ENCODE peak calls at places on chromosomes 16 and 17, in seven cellular contexts. One of them, this sample, is unnamed. For H3K27me3 and H3K4me1, the result is how much of the 10 kb centered on the place peaks cover.

GRCh38 chr16:71387045-71387871 is 28.7 kb downstream of the CALB2 start:
- DNase-seq in effector memory CD4-positive, alpha-beta T cell: no peak
- DNase-seq in sigmoid colon: no peak
- DNase-seq in CD4-positive, CD25-positive, alpha-beta regulatory T cell: no peak
- DNase-seq in suprapubic skin: no peak
- DNase-seq in HCT116: no peak
- DNase-seq in colonic mucosa: no peak
- DNase-seq in this sample: no peak

GRCh38 chr16:13186813-13187212 is 285.4 kb downstream of the SHISA9 start:
- DNase-seq in HCT116: no peak
- DNase-seq in CD4-positive, CD25-positive, alpha-beta regulatory T cell: no peak
- DNase-seq in colonic mucosa: no peak
- DNase-seq in suprapubic skin: no peak
- DNase-seq in effector memory CD4-positive, alpha-beta T cell: no peak
- DNase-seq in sigmoid colon: no peak
- DNase-seq in this sample: no peak

GRCh38 chr16:4266372-4266771 is 6.5 kb downstream of the TFAP4 start:
- DNase-seq in effector memory CD4-positive, alpha-beta T cell: no peak
- DNase-seq in colonic mucosa: no peak
- DNase-seq in suprapubic skin: no peak
- DNase-seq in CD4-positive, CD25-positive, alpha-beta regulatory T cell: no peak
- DNase-seq in sigmoid colon: no peak
- DNase-seq in HCT116: peak
- DNase-seq in this sample: no peak

GRCh38 chr16:86664518-86665318 is 86.4 kb downstream of the FOXL1 start:
- DNase-seq in HCT116: peak
- DNase-seq in suprapubic skin: peak
- DNase-seq in colonic mucosa: peak
- DNase-seq in sigmoid colon: no peak
- DNase-seq in effector memory CD4-positive, alpha-beta T cell: no peak
- DNase-seq in CD4-positive, CD25-positive, alpha-beta regulatory T cell: no peak
- DNase-seq in this sample: peak

GRCh38 chr16:68093816-68094613 is 8.8 kb downstream of the NFATC3 start:
- DNase-seq in HCT116: no peak
- DNase-seq in CD4-positive, CD25-positive, alpha-beta regulatory T cell: peak
- DNase-seq in suprapubic skin: no peak
- DNase-seq in effector memory CD4-positive, alpha-beta T cell: no peak
- DNase-seq in colonic mucosa: no peak
- DNase-seq in sigmoid colon: no peak
- DNase-seq in this sample: no peak

GRCh38 chr16:10681310-10682308 is 13.1 kb downstream of the TEKT5 start:
- DNase-seq in CD4-positive, CD25-positive, alpha-beta regulatory T cell: no peak
- DNase-seq in sigmoid colon: no peak
- DNase-seq in effector memory CD4-positive, alpha-beta T cell: no peak
- DNase-seq in HCT116: no peak
- DNase-seq in colonic mucosa: no peak
- DNase-seq in suprapubic skin: peak
- DNase-seq in this sample: no peak

GRCh38 chr17:64399071-64399766 is 8.6 kb upstream of the PECAM1 start:
- DNase-seq in HCT116: no peak
- DNase-seq in suprapubic skin: no peak
- DNase-seq in effector memory CD4-positive, alpha-beta T cell: no peak
- DNase-seq in sigmoid colon: peak
- DNase-seq in colonic mucosa: no peak
- DNase-seq in CD4-positive, CD25-positive, alpha-beta regulatory T cell: no peak
- DNase-seq in this sample: no peak

GRCh38 chr17:39939588-39940419 is 12.3 kb downstream of the LRRC3C start:
- DNase-seq in effector memory CD4-positive, alpha-beta T cell: peak
- DNase-seq in colonic mucosa: no peak
- DNase-seq in suprapubic skin: no peak
- DNase-seq in HCT116: no peak
- DNase-seq in CD4-positive, CD25-positive, alpha-beta regulatory T cell: peak
- DNase-seq in sigmoid colon: no peak
- DNase-seq in this sample: no peak

GRCh38 chr17:77475012-77475976 is 334.5 kb downstream of the SEC14L1 start:
- DNase-seq in CD4-positive, CD25-positive, alpha-beta regulatory T cell: peak
- DNase-seq in sigmoid colon: no peak
- DNase-seq in effector memory CD4-positive, alpha-beta T cell: peak
- DNase-seq in HCT116: no peak
- DNase-seq in colonic mucosa: no peak
- DNase-seq in suprapubic skin: no peak
- DNase-seq in this sample: no peak

GRCh38 chr17:29180788-29181160 is 576 bp upstream of the MYO18A start:
- DNase-seq in HCT116: no peak
- DNase-seq in colonic mucosa: no peak
- DNase-seq in effector memory CD4-positive, alpha-beta T cell: no peak
- DNase-seq in sigmoid colon: no peak
- DNase-seq in suprapubic skin: no peak
- DNase-seq in CD4-positive, CD25-positive, alpha-beta regulatory T cell: no peak
- DNase-seq in this sample: no peak

GRCh38 chr17:58403312-58403711 is 14.0 kb downstream of the RNF43 start:
- DNase-seq in suprapubic skin: no peak
- DNase-seq in CD4-positive, CD25-positive, alpha-beta regulatory T cell: no peak
- DNase-seq in colonic mucosa: no peak
- DNase-seq in sigmoid colon: no peak
- DNase-seq in effector memory CD4-positive, alpha-beta T cell: no peak
- DNase-seq in HCT116: no peak
- DNase-seq in this sample: no peak

GRCh38 chr17:58400826-58401225 is 16.5 kb downstream of the RNF43 start:
- DNase-seq in CD4-positive, CD25-positive, alpha-beta regulatory T cell: no peak
- DNase-seq in suprapubic skin: no peak
- DNase-seq in sigmoid colon: no peak
- DNase-seq in colonic mucosa: no peak
- DNase-seq in effector memory CD4-positive, alpha-beta T cell: no peak
- DNase-seq in HCT116: no peak
- DNase-seq in this sample: no peak

GRCh38 chr17:58402679-58403078 is 14.7 kb downstream of the RNF43 start:
- DNase-seq in colonic mucosa: no peak
- DNase-seq in CD4-positive, CD25-positive, alpha-beta regulatory T cell: no peak
- DNase-seq in suprapubic skin: no peak
- DNase-seq in effector memory CD4-positive, alpha-beta T cell: no peak
- DNase-seq in HCT116: peak
- DNase-seq in sigmoid colon: no peak
- DNase-seq in this sample: peak

GRCh38 chr17:58401287-58401686 is 16.0 kb downstream of the RNF43 start:
- DNase-seq in effector memory CD4-positive, alpha-beta T cell: no peak
- DNase-seq in CD4-positive, CD25-positive, alpha-beta regulatory T cell: no peak
- DNase-seq in sigmoid colon: no peak
- DNase-seq in colonic mucosa: peak
- DNase-seq in HCT116: no peak
- DNase-seq in suprapubic skin: no peak
- DNase-seq in this sample: no peak

GRCh38 chr17:58402047-58402446 is 15.3 kb downstream of the RNF43 start:
- DNase-seq in suprapubic skin: no peak
- DNase-seq in HCT116: peak
- DNase-seq in sigmoid colon: no peak
- DNase-seq in colonic mucosa: no peak
- DNase-seq in effector memory CD4-positive, alpha-beta T cell: no peak
- DNase-seq in CD4-positive, CD25-positive, alpha-beta regulatory T cell: no peak
- DNase-seq in this sample: no peak
- H3K27me3 ChIP-seq in suprapubic skin: under half
- H3K27me3 ChIP-seq in HCT116: under half
- H3K27me3 ChIP-seq in sigmoid colon: under half
- H3K27me3 ChIP-seq in colonic mucosa: under half
- H3K27me3 ChIP-seq in effector memory CD4-positive, alpha-beta T cell: under half
- H3K27me3 ChIP-seq in CD4-positive, CD25-positive, alpha-beta regulatory T cell: under half
- H3K27me3 ChIP-seq in this sample: under half

GRCh38 chr16:305916-306315 is 23.0 kb downstream of the PDIA2 start:
- DNase-seq in colonic mucosa: no peak
- DNase-seq in sigmoid colon: no peak
- DNase-seq in CD4-positive, CD25-positive, alpha-beta regulatory T cell: no peak
- DNase-seq in suprapubic skin: no peak
- DNase-seq in effector memory CD4-positive, alpha-beta T cell: no peak
- DNase-seq in HCT116: no peak
- DNase-seq in this sample: no peak

GRCh38 chr16:306911-307370 is 24.0 kb downstream of the PDIA2 start:
- DNase-seq in effector memory CD4-positive, alpha-beta T cell: no peak
- DNase-seq in suprapubic skin: no peak
- DNase-seq in HCT116: no peak
- DNase-seq in colonic mucosa: no peak
- DNase-seq in CD4-positive, CD25-positive, alpha-beta regulatory T cell: no peak
- DNase-seq in sigmoid colon: no peak
- DNase-seq in this sample: no peak

GRCh38 chr16:301235-301634 is 18.3 kb downstream of the PDIA2 start:
- DNase-seq in sigmoid colon: no peak
- DNase-seq in colonic mucosa: no peak
- DNase-seq in suprapubic skin: no peak
- DNase-seq in CD4-positive, CD25-positive, alpha-beta regulatory T cell: no peak
- DNase-seq in HCT116: no peak
- DNase-seq in effector memory CD4-positive, alpha-beta T cell: no peak
- DNase-seq in this sample: no peak

GRCh38 chr16:301950-302349 is 19.0 kb downstream of the PDIA2 start:
- DNase-seq in sigmoid colon: no peak
- DNase-seq in suprapubic skin: no peak
- DNase-seq in HCT116: no peak
- DNase-seq in effector memory CD4-positive, alpha-beta T cell: no peak
- DNase-seq in colonic mucosa: no peak
- DNase-seq in CD4-positive, CD25-positive, alpha-beta regulatory T cell: no peak
- DNase-seq in this sample: peak

GRCh38 chr16:303760-304505 is 21.0 kb downstream of the PDIA2 start:
- DNase-seq in suprapubic skin: no peak
- DNase-seq in effector memory CD4-positive, alpha-beta T cell: no peak
- DNase-seq in HCT116: no peak
- DNase-seq in sigmoid colon: no peak
- DNase-seq in colonic mucosa: no peak
- DNase-seq in CD4-positive, CD25-positive, alpha-beta regulatory T cell: no peak
- DNase-seq in this sample: no peak
- H3K4me1 ChIP-seq in suprapubic skin: under half
- H3K4me1 ChIP-seq in effector memory CD4-positive, alpha-beta T cell: under half
- H3K4me1 ChIP-seq in HCT116: under half
- H3K4me1 ChIP-seq in sigmoid colon: under half
- H3K4me1 ChIP-seq in colonic mucosa: under half
- H3K4me1 ChIP-seq in CD4-positive, CD25-positive, alpha-beta regulatory T cell: under half
- H3K4me1 ChIP-seq in this sample: under half

GRCh38 chr16:25874196-25874595 is 182.4 kb downstream of the HS3ST4 start:
- DNase-seq in sigmoid colon: no peak
- DNase-seq in CD4-positive, CD25-positive, alpha-beta regulatory T cell: no peak
- DNase-seq in colonic mucosa: no peak
- DNase-seq in suprapubic skin: no peak
- DNase-seq in HCT116: no peak
- DNase-seq in effector memory CD4-positive, alpha-beta T cell: no peak
- DNase-seq in this sample: no peak
- H3K27me3 ChIP-seq in sigmoid colon: under half
- H3K27me3 ChIP-seq in CD4-positive, CD25-positive, alpha-beta regulatory T cell: under half
- H3K27me3 ChIP-seq in colonic mucosa: under half
- H3K27me3 ChIP-seq in suprapubic skin: under half
- H3K27me3 ChIP-seq in HCT116: under half
- H3K27me3 ChIP-seq in effector memory CD4-positive, alpha-beta T cell: under half
- H3K27me3 ChIP-seq in this sample: under half

DNA sequence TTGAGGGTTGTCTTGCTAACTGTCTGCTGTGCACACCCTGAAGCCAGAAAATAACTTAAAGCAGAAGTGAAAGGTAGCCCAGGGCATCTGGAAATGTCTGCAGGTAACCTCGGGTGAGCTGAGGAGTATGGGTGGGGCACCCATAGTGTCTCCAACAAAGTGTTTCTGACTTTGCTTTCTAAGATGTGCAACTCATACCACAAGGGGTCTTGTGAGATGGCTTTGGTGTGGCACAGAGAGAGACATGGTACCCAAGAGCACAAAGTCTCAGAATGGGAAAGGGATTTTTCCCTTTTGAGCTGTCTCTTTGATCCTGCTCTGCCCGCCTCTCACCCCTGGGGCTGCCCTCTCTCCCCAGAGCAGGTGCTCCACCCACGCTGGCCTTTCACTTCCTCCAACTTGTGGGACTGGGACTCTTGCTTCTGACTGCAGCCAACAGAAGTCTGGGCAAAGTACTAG is 6.9 kb downstream of the CHD9 start:
- DNase-seq in effector memory CD4-positive, alpha-beta T cell: no peak
- DNase-seq in colonic mucosa: peak
- DNase-seq in HCT116: no peak
- DNase-seq in suprapubic skin: no peak
- DNase-seq in CD4-positive, CD25-positive, alpha-beta regulatory T cell: no peak
- DNase-seq in sigmoid colon: no peak
- DNase-seq in this sample: no peak
- H3K4me1 ChIP-seq in effector memory CD4-positive, alpha-beta T cell: under half
- H3K4me1 ChIP-seq in colonic mucosa: under half
- H3K4me1 ChIP-seq in HCT116: under half
- H3K4me1 ChIP-seq in suprapubic skin: half or more
- H3K4me1 ChIP-seq in CD4-positive, CD25-positive, alpha-beta regulatory T cell: under half
- H3K4me1 ChIP-seq in sigmoid colon: under half
- H3K4me1 ChIP-seq in this sample: under half

DNA sequence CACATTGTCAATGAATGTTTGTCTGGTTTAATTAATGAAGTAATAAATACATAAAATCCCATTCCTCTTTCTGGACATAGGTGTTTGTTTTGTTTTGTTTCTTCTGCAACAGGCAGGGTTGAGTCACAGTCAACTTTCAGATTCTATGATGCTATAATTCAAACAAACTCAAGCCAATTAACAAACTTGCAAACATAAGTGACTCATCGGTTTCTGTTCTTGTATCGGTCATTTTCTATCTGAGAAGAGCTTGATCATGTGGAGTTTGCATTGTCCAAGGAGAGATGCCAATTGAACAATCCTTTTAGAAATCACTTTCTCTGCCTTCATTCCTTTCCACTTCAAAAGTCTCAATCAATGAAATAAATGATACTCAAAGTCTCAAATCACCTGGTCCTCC is 294.2 kb upstream of the C16orf82 start:
- DNase-seq in colonic mucosa: no peak
- DNase-seq in effector memory CD4-positive, alpha-beta T cell: no peak
- DNase-seq in sigmoid colon: no peak
- DNase-seq in CD4-positive, CD25-positive, alpha-beta regulatory T cell: no peak
- DNase-seq in HCT116: no peak
- DNase-seq in suprapubic skin: no peak
- DNase-seq in this sample: no peak
- H3K27me3 ChIP-seq in colonic mucosa: under half
- H3K27me3 ChIP-seq in effector memory CD4-positive, alpha-beta T cell: under half
- H3K27me3 ChIP-seq in sigmoid colon: under half
- H3K27me3 ChIP-seq in CD4-positive, CD25-positive, alpha-beta regulatory T cell: under half
- H3K27me3 ChIP-seq in HCT116: under half
- H3K27me3 ChIP-seq in suprapubic skin: under half
- H3K27me3 ChIP-seq in this sample: under half

DNA sequence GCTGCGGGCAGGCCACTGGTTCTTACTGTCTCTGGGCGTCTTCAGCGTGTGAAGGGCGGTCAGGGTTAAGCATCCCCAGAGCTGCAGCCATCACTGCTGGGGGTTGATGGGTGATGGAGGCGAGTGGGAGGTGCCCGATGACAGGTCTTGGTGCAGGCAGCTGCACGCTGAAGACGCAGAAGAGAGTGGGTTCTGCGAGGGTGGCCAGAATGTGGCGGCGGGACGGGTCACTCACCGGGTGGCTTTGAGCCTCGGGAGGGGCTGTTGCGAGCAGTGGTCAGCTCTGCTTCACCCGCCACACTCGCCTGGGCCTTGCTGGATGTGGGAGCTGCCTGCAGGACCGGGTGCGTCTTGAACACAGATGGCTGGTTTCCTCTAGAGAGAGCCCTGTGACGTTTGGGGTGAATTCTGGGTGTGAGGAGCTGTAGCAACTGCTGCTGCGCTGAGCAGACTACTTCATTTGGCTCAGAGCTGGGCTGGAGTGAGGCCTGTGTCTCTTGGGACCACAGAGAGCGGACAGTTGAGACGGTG is 44.6 kb upstream of the ZNF750 start:
- DNase-seq in colonic mucosa: no peak
- DNase-seq in HCT116: no peak
- DNase-seq in effector memory CD4-positive, alpha-beta T cell: no peak
- DNase-seq in sigmoid colon: no peak
- DNase-seq in CD4-positive, CD25-positive, alpha-beta regulatory T cell: no peak
- DNase-seq in suprapubic skin: no peak
- DNase-seq in this sample: no peak
- H3K4me1 ChIP-seq in colonic mucosa: under half
- H3K4me1 ChIP-seq in HCT116: under half
- H3K4me1 ChIP-seq in effector memory CD4-positive, alpha-beta T cell: half or more
- H3K4me1 ChIP-seq in sigmoid colon: under half
- H3K4me1 ChIP-seq in CD4-positive, CD25-positive, alpha-beta regulatory T cell: half or more
- H3K4me1 ChIP-seq in suprapubic skin: half or more
- H3K4me1 ChIP-seq in this sample: under half